ENCODE peak calls at places on chromosomes 11 and 22, in four cellular contexts. S is H7; W is stimulated activated naive CD8-positive, alpha-beta T cell treated with anti-CD3 and anti-CD28 coated beads, Interleukin-15, Interleukin-2, amounts not matched to agents 100 U/mL and 50 U/mL, for 24 hours; U is M059J. E is an unnamed sample.

GRCh38 chr11:57482782-57483569 is 22.6 kb downstream of the RTN4RL2 start:
- DNase-seq in S (peak), W (peak), U (peak), E (peak)

GRCh38 chr11:77400306-77400705 is 73.6 kb downstream of the PAK1 start:
- DNase-seq in S (no peak), W (no peak), U (no peak), E (no peak)

GRCh38 chr11:70490723-70491558 is 92.6 kb downstream of the CTTN start:
- DNase-seq in S (no peak), W (no peak), U (no peak), E (no peak)

GRCh38 chr11:23991140-23991539 is 505.7 kb upstream of the LUZP2 start:
- DNase-seq in S (no peak), W (no peak), U (no peak), E (no peak)

GRCh38 chr11:74966651-74967050 is 17.6 kb downstream of the SPCS2 start:
- DNase-seq in S (no peak), W (no peak), U (peak), E (no peak)

GRCh38 chr11:8099291-8099899 is 18.4 kb downstream of the TUB start:
- DNase-seq in S (peak), W (peak), U (peak), E (peak)

GRCh38 chr11:69388210-69388609 is 93.3 kb upstream of the LINC01488 start:
- DNase-seq in S (no peak), W (no peak), U (no peak), E (no peak)

GRCh38 chr11:134949716-134950115 is 537.7 kb upstream of the B3GAT1 start:
- DNase-seq in S (no peak), W (no peak), U (no peak), E (no peak)

GRCh38 chr11:111983187-111983986 is 41.8 kb upstream of the DLAT start:
- DNase-seq in S (peak), W (no peak), U (no peak), E (peak)

GRCh38 chr11:134762248-134763029 is 350.4 kb upstream of the B3GAT1 start:
- DNase-seq in S (peak), W (no peak), U (no peak), E (peak)

GRCh38 chr11:19892876-19893275 is 180.2 kb downstream of the NAV2 start:
- DNase-seq in S (no peak), W (no peak), U (no peak), E (no peak)

GRCh38 chr11:19872526-19873135 is 160.0 kb downstream of the NAV2 start:
- DNase-seq in S (peak), W (no peak), U (no peak), E (peak)

GRCh38 chr22:43783777-43784176 is 28.3 kb downstream of the EFCAB6 start:
- DNase-seq in S (peak), W (no peak), U (no peak), E (peak)

GRCh38 chr11:116835042-116835772 is 2.2 kb downstream of the APOA1 start:
- DNase-seq in S (peak), W (no peak), U (no peak), E (peak)

GRCh38 chr11:114152785-114153184 is 93.3 kb downstream of the ZBTB16 start:
- DNase-seq in S (no peak), W (no peak), U (no peak), E (no peak)

GRCh38 chr11:86442420-86442819 is 67.7 kb downstream of the CCDC81 start:
- DNase-seq in S (no peak), W (peak), U (peak), E (no peak)

GRCh38 chr22:17379939-17380710 is 10.9 kb downstream of the CECR2 start:
- DNase-seq in S (no peak), W (no peak), U (no peak), E (no peak)